ENCODE peak calls at places on chromosome 11, in five cellular contexts. P, I, H, E and Q are unnamed samples.

GRCh38 chr11:12280838-12281565 is 96.4 kb upstream of the PARVA start:
- DNase-seq in P (no peak), I (no peak), E (no peak), H (no peak), Q (no peak)

GRCh38 chr11:2221024-2221423 is 49.4 kb downstream of the ASCL2 start:
- DNase-seq in E (no peak), P (no peak), I (no peak), H (no peak), Q (no peak)

GRCh38 chr11:69642549-69642912 is 1.6 kb downstream of the CCND1 start:
- DNase-seq in E (peak), I (no peak), P (no peak), H (no peak), Q (no peak)

GRCh38 chr11:117410861-117411725 is 83.4 kb downstream of the CEP164 start:
- DNase-seq in P (no peak), H (peak), I (no peak), E (no peak), Q (no peak)

GRCh38 chr11:125874556-125875124 is 12.8 kb upstream of the HYLS1 start:
- DNase-seq in H (peak), E (peak), P (peak), I (peak), Q (no peak)

GRCh38 chr11:86636275-86636674 is 36.1 kb downstream of the ME3 start:
- DNase-seq in H (no peak), I (no peak), E (no peak), P (no peak), Q (no peak)

GRCh38 chr11:12114487-12115033 is 4.2 kb downstream of the MICAL2 start:
- DNase-seq in E (peak), I (no peak), H (no peak), P (no peak), Q (no peak)

GRCh38 chr11:128496684-128497056 is 90.7 kb downstream of the ETS1 start:
- DNase-seq in E (no peak), I (no peak), P (no peak), H (no peak), Q (no peak)

GRCh38 chr11:110125632-110126031 is 32.4 kb downstream of the ZC3H12C start:
- DNase-seq in P (no peak), H (peak), E (peak), I (no peak), Q (no peak)

GRCh38 chr11:96292291-96293010 is 50.5 kb downstream of the MAML2 start:
- DNase-seq in I (no peak), E (no peak), H (no peak), P (no peak), Q (no peak)

GRCh38 chr11:113504586-113504985 is 29.4 kb upstream of the DRD2 start:
- DNase-seq in H (no peak), E (no peak), I (no peak), P (no peak), Q (no peak)

GRCh38 chr11:14042686-14043440 is 80.3 kb downstream of the SPON1 start:
- DNase-seq in H (no peak), P (no peak), I (no peak), E (no peak), Q (no peak)

GRCh38 chr11:130882138-130882551 is 34.1 kb downstream of the SNX19 start:
- DNase-seq in P (no peak), I (no peak), E (no peak), H (no peak), Q (no peak)

GRCh38 chr11:114183041-114183511 is 113.1 kb upstream of the NNMT start:
- DNase-seq in P (no peak), E (no peak), I (no peak), H (no peak), Q (no peak)

GRCh38 chr11:114280696-114281095 is 15.5 kb upstream of the NNMT start:
- DNase-seq in P (peak), E (peak), H (peak), I (peak), Q (no peak)

GRCh38 chr11:71055925-71056324 is 196.5 kb downstream of the SHANK2 start:
- DNase-seq in I (no peak), P (no peak), E (no peak), H (no peak), Q (no peak)

GRCh38 chr11:78338138-78338537 is 79.5 kb downstream of the GAB2 start:
- DNase-seq in P (no peak), H (no peak), E (no peak), I (no peak), Q (no peak)

GRCh38 chr11:10529279-10529678 is 11.7 kb downstream of the RNF141 start:
- DNase-seq in H (no peak), E (no peak), I (no peak), P (no peak), Q (no peak)

GRCh38 chr11:13826505-13827278 is 135.8 kb upstream of the SPON1 start:
- DNase-seq in H (no peak), P (no peak), E (peak), I (no peak), Q (no peak)

GRCh38 chr11:128776434-128777284 is 82.8 kb downstream of the FLI1 start:
- DNase-seq in H (no peak), P (peak), I (peak), E (peak), Q (no peak)

GRCh38 chr11:47943721-47944554 is 36.4 kb upstream of the PTPRJ start:
- DNase-seq in H (no peak), P (no peak), I (peak), E (peak), Q (no peak)

GRCh38 chr11:115930886-115931537 is 426.8 kb upstream of the CADM1 start:
- DNase-seq in I (no peak), P (no peak), E (no peak), H (no peak), Q (no peak)

GRCh38 chr11:113401718-113402117 is 14.1 kb downstream of the ANKK1 start:
- DNase-seq in E (no peak), H (no peak), P (peak), I (no peak), Q (no peak)

GRCh38 chr11:66856496-66857233 is at the start of gene LRFN4:
- DNase-seq in H (no peak), E (peak), I (peak), P (no peak), Q (no peak)

GRCh38 chr11:46315033-46315738 is 32.1 kb upstream of the DGKZ start:
- DNase-seq in H (peak), I (peak), E (peak), P (peak), Q (no peak)

GRCh38 chr11:94519478-94520084 is 7.3 kb downstream of the C11orf97 start:
- DNase-seq in E (peak), I (no peak), H (no peak), P (peak), Q (no peak)

GRCh38 chr11:14451825-14452224 is 47.8 kb downstream of the COPB1 start:
- DNase-seq in I (no peak), P (no peak), H (no peak), E (no peak), Q (no peak)

GRCh38 chr11:74535371-74536118 is 42.0 kb upstream of the LIPT2 start:
- DNase-seq in H (no peak), I (no peak), E (no peak), P (no peak), Q (no peak)

GRCh38 chr11:67389477-67389876 is 2.3 kb upstream of the RAD9A start:
- DNase-seq in H (peak), P (no peak), E (peak), I (peak), Q (no peak)

GRCh38 chr11:73215191-73216134 is 2.6 kb upstream of the P2RY2 start:
- DNase-seq in P (no peak), E (no peak), I (no peak), H (no peak), Q (no peak)

GRCh38 chr11:26442131-26442530 is 110.2 kb downstream of the ANO3 start:
- DNase-seq in H (no peak), I (no peak), P (no peak), E (no peak), Q (no peak)

GRCh38 chr11:34328632-34328910 is 29.2 kb downstream of the ABTB2 start:
- DNase-seq in H (no peak), E (no peak), I (no peak), P (no peak), Q (no peak)

GRCh38 chr11:16902182-16902581 is 112.0 kb downstream of the PLEKHA7 start:
- DNase-seq in P (peak), I (no peak), H (no peak), E (no peak), Q (peak)

GRCh38 chr11:85595285-85595884 is 31.8 kb downstream of the DLG2 start:
- DNase-seq in P (peak), E (peak), I (no peak), H (peak), Q (peak)

GRCh38 chr11:87596176-87596575 is 558.4 kb downstream of the TMEM135 start:
- DNase-seq in H (no peak), E (no peak), P (no peak), I (no peak), Q (no peak)

GRCh38 chr11:94511932-94512781 is at the start of gene C11orf97:
- DNase-seq in P (no peak), H (peak), I (peak), E (peak), Q (no peak)

GRCh38 chr11:94638902-94639373 is 71.8 kb downstream of the PIWIL4 start:
- DNase-seq in P (no peak), H (no peak), E (no peak), I (no peak), Q (no peak)

GRCh38 chr11:58688779-58689503 is 42.8 kb downstream of the GLYAT start:
- DNase-seq in I (no peak), H (no peak), P (no peak), E (no peak), Q (no peak)

GRCh38 chr11:130785376-130786110 is 130.7 kb downstream of the SNX19 start:
- DNase-seq in I (no peak), H (no peak), E (peak), P (no peak), Q (no peak)

DNA sequence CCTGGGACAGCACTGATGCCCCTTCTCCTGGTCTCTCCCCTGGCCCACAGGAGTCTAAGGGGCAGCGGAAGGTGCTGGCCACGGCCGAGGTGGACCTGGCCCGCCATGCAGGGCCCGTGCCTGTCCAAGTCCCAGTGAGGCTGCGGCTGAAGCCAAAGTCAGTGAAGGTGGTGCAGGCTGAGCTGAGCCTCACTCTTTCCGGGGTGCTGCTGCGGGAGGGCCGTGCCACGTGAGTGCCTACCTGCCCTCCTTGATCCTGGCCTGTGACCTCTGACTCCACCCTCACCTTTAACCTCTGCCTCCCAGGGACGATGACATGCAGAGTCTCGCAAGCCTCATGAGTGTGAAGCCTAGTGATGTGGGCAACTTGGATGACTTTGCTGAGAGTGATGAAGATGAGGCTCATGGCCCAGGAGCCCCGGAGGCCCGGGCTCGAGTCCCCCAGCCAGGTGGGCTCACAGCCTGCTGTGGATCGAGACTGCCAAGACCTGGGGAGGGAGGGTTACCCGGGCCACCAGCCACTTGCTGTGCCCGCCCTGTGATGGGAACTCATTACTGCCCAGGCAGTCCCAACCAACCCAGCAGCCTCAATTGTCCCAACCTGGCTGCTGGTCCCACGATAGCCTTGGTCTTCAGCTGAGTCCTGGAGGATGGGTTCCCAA is 4.3 kb downstream of the EHBP1L1 start:
- DNase-seq in I (no peak), P (no peak), H (no peak), E (no peak), Q (no peak)
- TF ChIP-seq ATF3 in I (no peak), P (no peak), H (no peak), E (no peak), Q (no peak)

DNA sequence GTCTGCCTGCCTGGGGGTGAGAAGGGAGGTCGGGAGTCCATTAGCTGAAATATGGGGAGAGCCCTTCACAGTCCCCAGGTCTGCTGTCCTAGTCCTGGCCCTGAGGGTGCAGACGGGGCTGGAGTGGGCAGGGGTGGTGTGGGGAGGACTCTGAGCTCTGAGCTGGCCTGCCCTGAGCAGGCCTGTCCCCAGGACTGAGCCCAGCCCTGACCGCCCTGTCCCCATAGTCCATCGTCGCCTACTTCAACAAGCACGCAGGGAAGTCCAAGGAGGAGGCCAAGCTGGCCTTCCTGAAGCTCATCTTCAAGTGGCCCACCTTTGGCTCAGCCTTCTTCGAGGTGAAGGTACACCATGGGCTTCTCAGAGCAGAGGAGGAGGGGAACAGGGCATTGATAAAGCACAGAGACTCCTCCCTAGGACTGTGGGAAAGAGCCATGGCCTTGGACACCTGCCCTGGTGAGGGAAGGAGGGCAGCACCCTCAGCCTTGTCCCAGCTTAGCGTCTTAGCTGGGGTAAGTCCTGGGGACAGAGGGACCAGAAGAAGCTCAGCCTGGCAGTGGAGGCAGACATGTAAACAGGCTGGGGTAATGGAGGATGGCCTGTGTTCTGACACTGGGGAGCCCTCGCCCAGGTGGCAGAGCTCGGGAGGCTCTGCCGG is 83.7 kb downstream of the MYO7A start:
- DNase-seq in I (no peak), H (no peak), P (no peak), E (no peak), Q (no peak)
- TF ChIP-seq ATF3 in I (no peak), H (no peak), P (no peak), E (no peak), Q (no peak)

GRCh38 chr11:9016916-9017642 is 13.3 kb upstream of the NRIP3 start:
- DNase-seq in P (no peak), I (no peak), H (no peak), E (no peak), Q (no peak)

GRCh38 chr11:9014826-9015225 is 11.0 kb upstream of the NRIP3 start:
- DNase-seq in I (no peak), P (no peak), H (no peak), E (no peak), Q (no peak)

GRCh38 chr11:9015677-9016076 is 11.9 kb upstream of the NRIP3 start:
- DNase-seq in E (peak), H (peak), I (peak), P (peak), Q (peak)

GRCh38 chr11:9019861-9020260 is 16.1 kb upstream of the NRIP3 start:
- DNase-seq in P (no peak), E (no peak), H (no peak), I (no peak), Q (no peak)

DNA sequence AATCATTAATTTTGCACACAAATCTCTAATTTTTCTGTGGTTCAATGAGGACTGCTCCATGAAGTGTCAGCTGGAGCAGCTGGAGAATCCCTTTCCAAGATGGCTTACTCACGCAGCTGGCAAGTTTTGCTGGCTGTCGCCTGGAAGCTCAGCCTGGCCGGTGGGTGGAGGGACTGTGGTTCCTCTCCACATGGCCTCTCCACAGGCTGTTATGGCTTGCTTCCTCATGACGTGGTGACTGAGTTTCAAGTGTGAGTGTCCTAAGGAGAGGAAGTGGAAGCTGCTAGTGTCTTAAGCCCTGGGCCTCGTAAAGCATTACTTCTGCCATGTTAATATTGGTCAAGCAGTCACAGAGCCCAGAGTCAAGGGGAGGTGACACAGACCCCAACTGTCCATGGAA is 14.0 kb upstream of the NRIP3 start:
- DNase-seq in I (no peak), E (no peak), H (no peak), P (no peak), Q (no peak)
- TF ChIP-seq ATF3 in I (no peak), E (no peak), H (no peak), P (no peak), Q (no peak)

DNA sequence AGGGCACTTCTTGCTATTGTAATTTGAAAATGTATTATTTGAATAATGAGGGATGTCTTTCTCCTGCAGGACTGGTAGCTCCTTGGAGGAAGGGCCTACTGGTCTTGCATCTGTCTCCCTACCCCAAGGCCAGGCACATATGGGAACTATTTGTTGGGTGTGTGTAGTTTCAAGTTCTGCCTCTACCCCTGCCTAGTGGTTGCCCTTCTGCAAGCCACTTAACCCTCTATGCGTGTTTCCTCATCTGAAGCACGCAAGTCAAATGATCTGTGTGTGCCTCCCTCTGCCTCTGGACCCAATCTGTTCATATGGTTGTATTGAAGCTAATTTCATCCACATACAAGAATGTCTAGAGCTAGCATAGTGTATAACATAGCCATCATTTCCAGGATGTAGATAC is 67.0 kb downstream of the WNT11 start:
- DNase-seq in E (no peak), H (no peak), I (no peak), P (no peak), Q (no peak)
- TF ChIP-seq ATF3 in E (no peak), H (no peak), I (no peak), P (no peak), Q (no peak)